ENCODE peak calls at places on chromosomes 7 and 10, in eight cellular contexts. C is right atrium auricular region; J is astrocyte; Z is mammary epithelial cell; W is astrocyte of the cerebellum; A is CD4-positive, alpha-beta T cell; R is choroid plexus epithelial cell; M is hepatocyte. X is an unnamed sample.
A peak's percentile ranks its signal among the peaks of the same experiment; 100 is the strongest.

GRCh38 chr7:45890902-45891461 is 2.7 kb downstream of the IGFBP1 start:
- DNase-seq in R (peak; percentile 67), Z (peak; percentile 18), W (peak; percentile 47), M (peak; percentile 57), J (peak; percentile 16), C (no peak), A (no peak), X (no peak)

GRCh38 chr10:118997379-118997778 is 32.1 kb upstream of the NANOS1 start:
- DNase-seq in C (no peak), R (no peak), W (no peak), Z (no peak), J (no peak), M (no peak), A (no peak), X (no peak)

GRCh38 chr10:119541459-119542356 is 811 bp downstream of the RGS10 start:
- DNase-seq in W (no peak), C (no peak), M (no peak), A (peak; percentile 28), J (peak; percentile 7), Z (no peak), R (peak; percentile 7), X (peak; percentile 39)

GRCh38 chr10:100561005-100561404 is 25.3 kb downstream of the HIF1AN start:
- DNase-seq in J (no peak), Z (no peak), A (no peak), M (no peak), C (no peak), W (no peak), R (no peak), X (no peak)

GRCh38 chr7:135845415-135846075 is 96.9 kb upstream of the FAM180A start:
- DNase-seq in A (no peak), M (no peak), R (no peak), W (no peak), J (no peak), C (no peak), Z (no peak), X (no peak)

GRCh38 chr10:122648599-122649428 is 50.8 kb downstream of the C10orf120 start:
- DNase-seq in W (peak; percentile 4), A (no peak), J (no peak), C (peak; percentile 64), Z (peak; percentile 16), M (peak; percentile 67), R (peak; percentile 50), X (no peak)

GRCh38 chr10:11595395-11595692 is 16.1 kb downstream of the USP6NL start:
- DNase-seq in C (no peak), J (peak; percentile 48), A (no peak), M (no peak), R (peak; percentile 72), W (no peak), Z (peak; percentile 18), X (no peak)

GRCh38 chr10:59587083-59587755 is 122.4 kb downstream of the SLC16A9 start:
- DNase-seq in C (no peak), Z (peak; percentile 89), R (no peak), M (no peak), A (no peak), W (no peak), J (no peak), X (no peak)

GRCh38 chr7:54968018-54968417 is 50.8 kb upstream of the EGFR start:
- DNase-seq in Z (no peak), M (no peak), W (no peak), J (no peak), C (no peak), R (no peak), A (no peak), X (no peak)

GRCh38 chr10:111430070-111430469 is 353.2 kb downstream of the ADRA2A start:
- DNase-seq in R (no peak), Z (no peak), J (no peak), C (no peak), W (no peak), A (no peak), M (no peak), X (no peak)

GRCh38 chr10:109274681-109275080 is 648.6 kb downstream of the XPNPEP1 start:
- DNase-seq in C (no peak), Z (no peak), W (no peak), J (no peak), A (no peak), R (no peak), M (no peak), X (no peak)

GRCh38 chr10:19816420-19817250 is at the start of gene PLXDC2:
- DNase-seq in Z (peak; percentile 47), C (peak; percentile 69), A (no peak), R (peak; percentile 73), W (peak; percentile 28), M (peak; percentile 57), J (peak; percentile 40), X (no peak)

GRCh38 chr10:114575417-114576131 is 82.5 kb downstream of the ABLIM1 start:
- DNase-seq in R (no peak), A (no peak), J (peak; percentile 24), W (no peak), M (no peak), C (no peak), Z (peak; percentile 32), X (no peak)

GRCh38 chr10:110870823-110871235 is 899 bp upstream of the PDCD4 start:
- DNase-seq in W (no peak), R (peak; percentile 13), A (no peak), M (no peak), C (no peak), J (no peak), Z (no peak), X (no peak)

GRCh38 chr7:154231732-154232131 is 179.5 kb downstream of the DPP6 start:
- DNase-seq in J (no peak), Z (no peak), C (no peak), M (peak; percentile 38), R (no peak), A (no peak), W (no peak), X (no peak)

GRCh38 chr7:52656098-52656497 is 379.3 kb upstream of the POM121L12 start:
- DNase-seq in J (no peak), R (no peak), A (no peak), W (no peak), M (no peak), Z (no peak), C (no peak), X (no peak)

GRCh38 chr10:96493254-96493653 is 20.5 kb downstream of the TLL2 start:
- DNase-seq in A (no peak), J (no peak), M (no peak), Z (no peak), C (no peak), W (no peak), R (no peak), X (no peak)

GRCh38 chr10:111076191-111076681 is 593 bp upstream of the ADRA2A start:
- DNase-seq in A (peak; percentile 28), M (peak; percentile 86), Z (peak; percentile 37), C (no peak), R (peak; percentile 62), W (peak; percentile 8), J (peak; percentile 22), X (peak; percentile 40)

GRCh38 chr7:17773289-17773626 is 167.0 kb downstream of the SNX13 start:
- DNase-seq in M (peak; percentile 59), W (peak; percentile 49), J (peak; percentile 92), C (peak; percentile 67), R (peak; percentile 94), A (no peak), Z (peak; percentile 90), X (no peak)

DNA sequence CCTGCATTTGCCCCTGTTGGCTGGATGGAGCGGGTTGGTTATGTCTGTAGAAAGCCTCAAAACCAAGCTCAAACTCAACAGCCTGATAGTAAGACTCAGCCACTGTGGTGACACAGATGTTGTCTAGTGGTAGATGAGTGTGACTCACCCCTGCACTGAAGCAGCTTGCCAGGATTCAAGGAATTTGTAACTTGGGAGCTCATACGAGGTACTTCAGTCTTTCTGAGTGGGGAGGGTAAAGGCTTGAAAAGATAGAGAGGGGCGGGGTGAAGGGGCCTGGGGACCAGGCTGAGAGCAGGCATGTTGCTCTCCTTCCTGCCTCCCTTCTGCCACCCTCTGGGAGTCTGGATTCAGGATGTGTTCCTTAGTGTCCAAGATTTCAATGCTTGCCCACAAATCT is 22.9 kb upstream of the AQP1 start:
- DNase-seq in C (peak; percentile 79), A (no peak), W (peak; percentile 83), M (peak; percentile 55), Z (peak; percentile 70), J (peak; percentile 94), R (peak; percentile 82), X (no peak)
- TF ChIP-seq CTCF in C (no peak), A (no peak), W (no peak), M (no peak), Z (no peak), J (no peak), R (no peak), X (no peak)

DNA sequence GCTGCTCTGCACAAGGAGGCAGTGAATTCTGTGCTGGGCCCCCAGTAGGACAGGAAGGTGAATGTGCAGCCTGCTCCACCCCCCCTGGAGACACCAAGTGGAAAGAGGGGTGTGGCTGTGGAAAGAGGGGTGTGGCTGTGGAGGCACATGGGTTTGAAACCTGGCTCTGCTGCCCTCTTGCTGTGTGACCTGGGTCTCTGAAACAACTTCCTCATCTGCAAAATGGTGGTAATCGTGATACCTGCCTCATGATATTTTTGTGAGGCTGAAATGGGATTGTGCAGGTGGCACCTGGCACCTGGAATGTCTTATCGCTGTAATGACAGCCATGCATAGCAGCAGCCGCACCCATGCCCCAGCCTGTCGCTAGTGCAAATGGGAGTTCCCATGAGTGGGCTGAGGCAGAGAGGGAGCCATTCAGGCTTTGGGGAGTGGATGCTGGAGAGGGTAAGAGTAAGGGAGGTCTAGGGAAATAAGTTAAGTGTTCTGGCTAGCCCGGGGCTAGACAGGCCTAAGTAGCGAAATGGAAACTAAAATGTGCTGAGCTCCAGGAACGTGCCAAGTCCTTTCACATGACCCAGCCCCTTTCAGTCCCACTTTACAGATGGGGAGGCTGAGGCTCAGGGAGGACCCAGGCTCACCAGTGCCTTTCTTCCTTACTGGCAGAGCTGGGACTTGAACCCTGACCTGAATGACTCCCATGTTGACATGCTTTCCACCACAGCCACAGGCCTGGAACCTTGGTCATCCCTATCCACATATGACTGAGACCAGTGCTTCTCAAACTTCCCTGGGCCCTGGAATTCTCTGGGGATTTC is 35.0 kb downstream of the C10orf105 start:
- DNase-seq in W (no peak), M (no peak), A (no peak), C (no peak), Z (no peak), R (peak; percentile 8), J (no peak), X (no peak)
- TF ChIP-seq CTCF in W (no peak), M (no peak), A (no peak), C (no peak), Z (no peak), R (peak; percentile 3), J (no peak), X (no peak)

GRCh38 chr7:140696024-140696678 is 357 bp upstream of the NDUFB2 start:
- DNase-seq in M (peak; percentile 97), W (peak; percentile 71), C (peak; percentile 96), R (peak; percentile 93), Z (no peak), A (peak; percentile 89), J (peak; percentile 79), X (no peak)
- TF ChIP-seq CTCF in M (no peak), W (no peak), C (no peak), R (no peak), Z (no peak), A (no peak), J (no peak), X (no peak)

DNA sequence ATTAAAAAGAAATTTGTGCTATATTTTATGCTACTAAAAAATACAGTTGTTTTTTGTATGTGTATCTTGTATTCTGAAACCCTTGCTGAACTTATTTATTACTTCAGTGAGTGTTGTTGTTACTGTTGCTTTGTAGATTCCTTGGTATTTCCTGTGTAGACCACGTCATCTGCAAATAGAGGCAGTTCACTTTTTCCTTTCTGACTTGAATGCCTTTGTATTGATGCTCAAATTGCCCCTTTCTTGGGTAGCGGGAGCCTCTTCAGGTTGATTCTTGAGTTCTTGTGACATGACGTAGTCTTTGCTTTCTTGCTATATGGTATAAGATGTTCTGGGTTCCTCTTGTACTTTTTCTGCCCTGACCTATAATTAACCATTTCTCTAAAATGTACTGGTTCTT is 504.1 kb downstream of the SDK1 start:
- DNase-seq in R (peak; percentile 40), Z (peak; percentile 16), W (peak; percentile 15), A (no peak), M (no peak), C (no peak), J (peak; percentile 68), X (no peak)
- TF ChIP-seq CTCF in R (no peak), Z (no peak), W (no peak), A (no peak), M (no peak), C (no peak), J (no peak), X (no peak)